ENCODE peak calls at places on chromosome 6, in six cellular contexts. One of them, this sample, is unnamed.

GRCh38 chr6:88492241-88492640 is 326.1 kb upstream of the CNR1 start:
- DNase-seq in esophagus squamous epithelium: no peak
- DNase-seq in lower leg skin: no peak
- DNase-seq in sigmoid colon: no peak
- DNase-seq in uterus: no peak
- DNase-seq in testis: no peak
- DNase-seq in this sample: no peak

GRCh38 chr6:56168601-56169000 is 78.8 kb downstream of the COL21A1 start:
- DNase-seq in sigmoid colon: no peak
- DNase-seq in esophagus squamous epithelium: no peak
- DNase-seq in uterus: no peak
- DNase-seq in lower leg skin: no peak
- DNase-seq in testis: no peak
- DNase-seq in this sample: no peak

GRCh38 chr6:126210398-126211075 is 129.4 kb upstream of the CENPW start:
- DNase-seq in sigmoid colon: no peak
- DNase-seq in lower leg skin: no peak
- DNase-seq in uterus: no peak
- DNase-seq in esophagus squamous epithelium: no peak
- DNase-seq in testis: no peak
- DNase-seq in this sample: no peak

GRCh38 chr6:131638013-131638412 is 911 bp downstream of the ENPP3 start:
- DNase-seq in esophagus squamous epithelium: no peak
- DNase-seq in sigmoid colon: no peak
- DNase-seq in lower leg skin: no peak
- DNase-seq in uterus: no peak
- DNase-seq in testis: no peak
- DNase-seq in this sample: no peak

GRCh38 chr6:156107514-156108150 is 652.0 kb upstream of the NOX3 start:
- DNase-seq in sigmoid colon: no peak
- DNase-seq in lower leg skin: no peak
- DNase-seq in testis: no peak
- DNase-seq in uterus: no peak
- DNase-seq in esophagus squamous epithelium: no peak
- DNase-seq in this sample: no peak

GRCh38 chr6:98041921-98042320 is 758.9 kb upstream of the MMS22L start:
- DNase-seq in uterus: no peak
- DNase-seq in sigmoid colon: no peak
- DNase-seq in lower leg skin: no peak
- DNase-seq in testis: no peak
- DNase-seq in esophagus squamous epithelium: no peak
- DNase-seq in this sample: no peak

GRCh38 chr6:27865952-27866369 is 46.2 kb downstream of the OR2B2 start:
- DNase-seq in uterus: no peak
- DNase-seq in esophagus squamous epithelium: no peak
- DNase-seq in testis: peak; percentile 22
- DNase-seq in lower leg skin: no peak
- DNase-seq in sigmoid colon: no peak
- DNase-seq in this sample: no peak

GRCh38 chr6:130574146-130574545 is 208.3 kb downstream of the TMEM200A start:
- DNase-seq in lower leg skin: no peak
- DNase-seq in sigmoid colon: no peak
- DNase-seq in esophagus squamous epithelium: no peak
- DNase-seq in uterus: no peak
- DNase-seq in testis: no peak
- DNase-seq in this sample: no peak

GRCh38 chr6:155171109-155171746 is 92.6 kb upstream of the CLDN20 start:
- DNase-seq in sigmoid colon: peak; percentile 72
- DNase-seq in testis: no peak
- DNase-seq in esophagus squamous epithelium: no peak
- DNase-seq in lower leg skin: peak; percentile 93
- DNase-seq in uterus: peak; percentile 39
- DNase-seq in this sample: peak; percentile 28

GRCh38 chr6:149864578-149865535 is 698 bp upstream of the LRP11 start:
- DNase-seq in esophagus squamous epithelium: no peak
- DNase-seq in testis: peak; percentile 61
- DNase-seq in sigmoid colon: peak; percentile 85
- DNase-seq in lower leg skin: no peak
- DNase-seq in uterus: no peak
- DNase-seq in this sample: no peak

DNA sequence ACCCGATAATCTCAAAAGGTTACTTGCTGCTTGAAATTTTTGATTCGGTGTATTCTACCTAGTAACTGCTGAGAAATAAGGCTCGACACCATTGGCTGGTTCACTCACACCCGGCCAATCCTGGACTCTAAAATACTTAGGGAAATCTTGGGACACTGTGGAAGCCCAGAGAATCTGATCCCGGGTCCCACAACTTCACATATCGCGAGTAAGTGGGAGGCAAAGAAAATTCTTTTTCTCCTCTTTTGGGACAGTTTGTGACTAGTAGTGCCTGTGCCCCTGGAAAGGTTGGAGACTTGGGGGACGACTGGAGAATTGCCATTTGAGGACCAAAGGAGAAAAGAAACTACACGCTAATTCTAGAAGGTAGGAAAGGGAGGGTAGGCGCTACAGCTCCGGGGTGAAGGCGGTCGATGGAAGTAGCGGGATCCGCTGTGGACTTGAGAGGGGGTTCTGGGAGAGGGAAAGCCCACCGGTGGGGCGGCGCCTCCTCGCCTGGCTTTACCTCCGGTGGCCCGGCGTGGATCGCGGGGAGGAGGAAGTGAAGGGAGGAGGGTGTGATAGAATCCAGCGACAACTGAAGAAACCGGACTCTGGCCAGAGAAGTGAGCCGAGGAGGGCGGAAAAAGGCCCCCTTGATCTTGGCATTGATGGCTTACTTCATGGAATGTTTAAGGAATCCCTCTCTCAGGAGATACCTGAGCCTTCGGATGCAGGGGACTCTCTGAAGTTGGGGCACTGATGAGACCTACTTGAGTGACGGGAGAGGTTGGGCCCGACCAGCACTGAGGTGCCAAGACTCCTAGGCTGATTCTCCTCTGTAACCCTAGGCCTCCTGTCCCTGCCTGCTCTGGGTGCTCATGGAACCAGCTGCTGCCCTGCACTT is 18.8 kb upstream of the BTN3A3 start:
- DNase-seq in testis: peak; percentile 93
- DNase-seq in lower leg skin: peak; percentile 93
- DNase-seq in sigmoid colon: peak; percentile 90
- DNase-seq in uterus: peak; percentile 61
- DNase-seq in esophagus squamous epithelium: no peak
- DNase-seq in this sample: peak; percentile 47
- TF ChIP-seq POLR2A in testis: no peak
- TF ChIP-seq POLR2A in lower leg skin: no peak
- TF ChIP-seq POLR2A in sigmoid colon: no peak
- TF ChIP-seq POLR2A in uterus: peak; percentile 81
- TF ChIP-seq POLR2A in esophagus squamous epithelium: no peak
- TF ChIP-seq POLR2A in this sample: no peak

GRCh38 chr6:106085984-106086832 is at the start of gene PRDM1:
- DNase-seq in lower leg skin: peak; percentile 94
- DNase-seq in sigmoid colon: peak; percentile 86
- DNase-seq in testis: peak; percentile 78
- DNase-seq in esophagus squamous epithelium: peak; percentile 56
- DNase-seq in uterus: peak; percentile 66
- DNase-seq in this sample: peak; percentile 58

GRCh38 chr6:106083618-106084017 is 2.5 kb upstream of the PRDM1 start:
- DNase-seq in sigmoid colon: no peak
- DNase-seq in testis: no peak
- DNase-seq in uterus: no peak
- DNase-seq in esophagus squamous epithelium: no peak
- DNase-seq in lower leg skin: no peak
- DNase-seq in this sample: no peak

GRCh38 chr6:106085687-106085983 is 501 bp upstream of the PRDM1 start:
- DNase-seq in testis: no peak
- DNase-seq in esophagus squamous epithelium: no peak
- DNase-seq in uterus: no peak
- DNase-seq in lower leg skin: no peak
- DNase-seq in sigmoid colon: no peak
- DNase-seq in this sample: no peak

GRCh38 chr6:106084106-106084963 is 1.8 kb upstream of the PRDM1 start:
- DNase-seq in lower leg skin: no peak
- DNase-seq in testis: no peak
- DNase-seq in esophagus squamous epithelium: no peak
- DNase-seq in sigmoid colon: no peak
- DNase-seq in uterus: no peak
- DNase-seq in this sample: no peak

GRCh38 chr6:106084973-106085686 is 1.0 kb upstream of the PRDM1 start:
- DNase-seq in uterus: no peak
- DNase-seq in esophagus squamous epithelium: no peak
- DNase-seq in testis: no peak
- DNase-seq in sigmoid colon: no peak
- DNase-seq in lower leg skin: no peak
- DNase-seq in this sample: peak; percentile 14
- H3K4me3 ChIP-seq in uterus: peak overlapping the region; percentile 29
- H3K4me3 ChIP-seq in esophagus squamous epithelium: peak overlapping the region; percentile 53
- H3K4me3 ChIP-seq in testis: peak overlapping the region; percentile 52
- H3K4me3 ChIP-seq in sigmoid colon: no peak overlapping the region
- H3K4me3 ChIP-seq in lower leg skin: no peak overlapping the region
- H3K4me3 ChIP-seq in this sample: peak overlapping the region; percentile 51

GRCh38 chr6:137882225-137882961 is 15.3 kb downstream of the TNFAIP3 start:
- DNase-seq in testis: no peak
- DNase-seq in uterus: no peak
- DNase-seq in sigmoid colon: no peak
- DNase-seq in lower leg skin: no peak
- DNase-seq in esophagus squamous epithelium: no peak
- DNase-seq in this sample: no peak

GRCh38 chr6:137884428-137884827 is 17.4 kb downstream of the TNFAIP3 start:
- DNase-seq in lower leg skin: no peak
- DNase-seq in testis: no peak
- DNase-seq in esophagus squamous epithelium: no peak
- DNase-seq in uterus: no peak
- DNase-seq in sigmoid colon: no peak
- DNase-seq in this sample: no peak

GRCh38 chr6:137881522-137881886 is 14.4 kb downstream of the TNFAIP3 start:
- DNase-seq in lower leg skin: no peak
- DNase-seq in uterus: no peak
- DNase-seq in sigmoid colon: peak; percentile 58
- DNase-seq in esophagus squamous epithelium: no peak
- DNase-seq in testis: no peak
- DNase-seq in this sample: no peak

GRCh38 chr6:137880633-137881521 is 13.8 kb downstream of the TNFAIP3 start:
- DNase-seq in testis: peak; percentile 46
- DNase-seq in sigmoid colon: peak; percentile 61
- DNase-seq in uterus: no peak
- DNase-seq in lower leg skin: no peak
- DNase-seq in esophagus squamous epithelium: no peak
- DNase-seq in this sample: no peak

GRCh38 chr6:137883400-137883888 is 16.4 kb downstream of the TNFAIP3 start:
- DNase-seq in testis: no peak
- DNase-seq in lower leg skin: no peak
- DNase-seq in uterus: no peak
- DNase-seq in sigmoid colon: peak; percentile 64
- DNase-seq in esophagus squamous epithelium: no peak
- DNase-seq in this sample: no peak
- TF ChIP-seq POLR2A in testis: no peak
- TF ChIP-seq POLR2A in lower leg skin: no peak
- TF ChIP-seq POLR2A in uterus: no peak
- TF ChIP-seq POLR2A in sigmoid colon: no peak
- TF ChIP-seq POLR2A in esophagus squamous epithelium: no peak
- TF ChIP-seq POLR2A in this sample: no peak

GRCh38 chr6:36577298-36577697 is 16.9 kb upstream of the SRSF3 start:
- DNase-seq in testis: no peak
- DNase-seq in lower leg skin: no peak
- DNase-seq in sigmoid colon: peak; percentile 52
- DNase-seq in esophagus squamous epithelium: no peak
- DNase-seq in uterus: no peak
- DNase-seq in this sample: no peak

GRCh38 chr6:36581716-36582115 is 12.4 kb upstream of the SRSF3 start:
- DNase-seq in testis: no peak
- DNase-seq in esophagus squamous epithelium: no peak
- DNase-seq in uterus: no peak
- DNase-seq in sigmoid colon: no peak
- DNase-seq in lower leg skin: no peak
- DNase-seq in this sample: no peak

GRCh38 chr6:36580184-36580526 is 14.0 kb upstream of the SRSF3 start:
- DNase-seq in sigmoid colon: no peak
- DNase-seq in lower leg skin: peak; percentile 61
- DNase-seq in testis: no peak
- DNase-seq in uterus: no peak
- DNase-seq in esophagus squamous epithelium: no peak
- DNase-seq in this sample: no peak

GRCh38 chr6:36576573-36576972 is 17.6 kb upstream of the SRSF3 start:
- DNase-seq in sigmoid colon: peak; percentile 38
- DNase-seq in testis: no peak
- DNase-seq in uterus: no peak
- DNase-seq in lower leg skin: no peak
- DNase-seq in esophagus squamous epithelium: no peak
- DNase-seq in this sample: no peak

DNA sequence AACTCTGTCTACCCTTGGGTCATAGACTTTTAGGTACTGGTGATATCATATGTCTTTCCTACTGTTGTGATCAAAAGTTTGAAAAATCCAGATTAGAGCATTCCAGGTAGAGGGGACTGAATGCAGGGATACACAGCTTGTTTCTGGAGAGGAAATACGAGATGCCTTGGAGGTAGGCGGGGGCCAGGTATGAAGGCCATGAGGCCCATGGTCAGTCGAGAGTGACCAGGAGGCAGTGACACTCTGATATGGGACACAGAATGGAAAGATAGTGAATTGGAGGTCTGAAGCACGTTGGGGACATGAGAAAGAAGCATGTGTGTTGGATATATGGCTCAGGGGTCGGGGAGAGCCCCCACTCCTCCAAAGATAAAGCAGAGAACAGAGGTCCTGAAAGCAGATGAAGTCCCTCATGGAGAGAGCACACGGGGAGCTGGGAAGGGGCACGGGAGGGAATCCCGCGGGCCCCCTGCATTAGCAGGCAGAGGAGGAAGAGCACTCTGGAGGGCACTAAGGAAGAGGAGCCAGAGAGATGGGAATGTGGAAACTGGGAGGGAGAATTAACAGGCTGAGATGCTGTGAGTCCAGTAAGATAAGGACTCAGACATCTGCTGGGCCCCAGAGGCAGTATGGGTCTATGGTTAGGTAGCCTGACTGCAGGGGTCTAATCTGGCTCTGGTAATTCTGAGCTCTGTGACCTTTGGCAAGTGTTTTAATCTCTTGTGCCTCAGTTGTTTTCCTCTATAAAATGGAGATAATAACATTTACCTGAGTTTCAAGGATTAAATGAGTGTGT is 15.9 kb upstream of the SRSF3 start:
- DNase-seq in testis: no peak
- DNase-seq in sigmoid colon: no peak
- DNase-seq in uterus: no peak
- DNase-seq in esophagus squamous epithelium: no peak
- DNase-seq in lower leg skin: no peak
- DNase-seq in this sample: no peak
- H3K4me3 ChIP-seq in testis: no peak overlapping the region
- H3K4me3 ChIP-seq in sigmoid colon: no peak overlapping the region
- H3K4me3 ChIP-seq in uterus: no peak overlapping the region
- H3K4me3 ChIP-seq in esophagus squamous epithelium: no peak overlapping the region
- H3K4me3 ChIP-seq in lower leg skin: no peak overlapping the region
- H3K4me3 ChIP-seq in this sample: no peak overlapping the region

DNA sequence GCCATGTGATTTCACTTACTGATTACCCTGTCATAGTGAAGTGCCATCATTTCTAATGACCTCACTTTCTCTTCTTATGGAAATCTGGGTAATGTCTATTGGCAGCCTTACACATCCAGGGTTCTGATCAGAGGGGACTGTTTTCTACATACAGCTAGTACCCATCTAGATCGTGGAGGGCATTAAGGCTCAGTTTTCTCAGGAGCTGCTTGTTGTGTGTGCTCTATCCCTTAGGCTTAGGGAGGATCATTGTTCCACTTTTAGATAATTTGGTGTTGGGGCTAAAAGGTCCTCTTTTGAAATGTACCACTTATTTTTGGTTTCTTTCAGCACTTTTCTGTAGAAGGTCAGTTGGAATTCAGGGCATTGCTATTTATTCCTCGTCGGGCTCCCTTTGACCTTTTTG is 3.8 kb downstream of the HSP90AB1 start:
- DNase-seq in uterus: no peak
- DNase-seq in lower leg skin: no peak
- DNase-seq in esophagus squamous epithelium: no peak
- DNase-seq in testis: no peak
- DNase-seq in sigmoid colon: no peak
- DNase-seq in this sample: no peak
- TF ChIP-seq POLR2A in uterus: no peak
- TF ChIP-seq POLR2A in lower leg skin: no peak
- TF ChIP-seq POLR2A in esophagus squamous epithelium: no peak
- TF ChIP-seq POLR2A in testis: no peak
- TF ChIP-seq POLR2A in sigmoid colon: no peak
- TF ChIP-seq POLR2A in this sample: no peak

This sample was measured in tibial nerve.